ENCODE peak calls at places on chromosome 17, in six cellular contexts. Q is bronchial epithelial cell; X is AG04450; K is CD8-positive, alpha-beta T cell; T is GM12865; L is colonic mucosa. F is an unnamed sample.

GRCh38 chr17:7476474-7476873 is 3.0 kb downstream of the ZBTB4 start:
- DNase-seq in Q (peak), X (no peak), K (no peak), T (no peak), L (no peak), F (no peak)

GRCh38 chr17:48577946-48578615 is at the start of gene HOXB4:
- DNase-seq in Q (no peak), X (no peak), K (peak), T (peak), L (peak), F (peak)

GRCh38 chr17:48131216-48131824 is 23.8 kb downstream of the SNX11 start:
- DNase-seq in Q (peak), X (peak), K (peak), T (peak), L (peak), F (peak)

GRCh38 chr17:29927546-29927945 is 2.5 kb downstream of the SSH2 start:
- DNase-seq in Q (no peak), X (no peak), K (no peak), T (no peak), L (no peak), F (no peak)

GRCh38 chr17:44235583-44235936 is 16.1 kb upstream of the UBTF start:
- DNase-seq in Q (peak), X (no peak), K (no peak), T (no peak), L (no peak), F (no peak)

GRCh38 chr17:15942207-15942833 is 2.6 kb upstream of the ADORA2B start:
- DNase-seq in Q (peak), X (no peak), K (no peak), T (no peak), L (no peak), F (no peak)

GRCh38 chr17:21286066-21286770 is 1.7 kb downstream of the MAP2K3 start:
- DNase-seq in Q (peak), X (peak), K (no peak), T (peak), L (peak), F (peak)

GRCh38 chr17:51761105-51761504 is 397.4 kb downstream of the CA10 start:
- DNase-seq in Q (no peak), X (no peak), K (no peak), T (no peak), L (no peak), F (no peak)

DNA sequence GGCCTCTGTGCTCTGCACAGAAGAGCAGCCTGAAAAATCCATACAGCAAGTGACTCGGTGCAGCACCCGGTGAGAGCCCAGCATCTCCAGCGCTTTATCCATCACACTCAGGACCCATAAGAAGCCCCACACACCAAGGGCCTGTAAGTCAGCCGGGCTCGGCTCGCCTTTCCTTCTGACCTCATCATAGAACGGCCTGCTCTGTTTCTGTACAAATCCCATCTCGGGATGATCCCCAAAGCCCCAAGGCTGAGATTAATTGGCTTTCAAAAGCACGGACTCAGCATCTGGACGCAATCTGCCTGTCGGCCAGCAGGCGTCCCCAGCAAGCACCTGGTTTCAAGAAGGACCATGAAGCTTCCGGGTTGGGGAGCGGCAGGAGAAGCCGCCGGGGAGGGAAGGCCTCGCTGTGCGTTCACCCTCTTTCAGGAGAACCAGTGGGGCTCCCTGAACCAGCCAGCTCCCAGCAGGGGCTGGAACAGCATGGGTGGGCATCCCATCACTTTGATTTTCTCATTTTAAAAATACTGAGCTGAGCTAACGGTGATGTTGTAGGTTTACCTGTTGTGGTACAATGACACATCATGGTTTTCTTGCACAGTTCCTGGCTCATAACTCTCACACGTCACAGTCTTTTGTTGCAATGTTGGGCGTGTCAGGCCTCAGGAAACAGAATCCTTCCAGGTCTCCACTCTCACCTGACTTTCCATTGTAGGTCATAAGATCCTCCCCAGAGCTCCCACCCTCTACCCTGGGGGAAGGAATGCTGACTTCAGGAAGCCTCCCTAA is 6.7 kb downstream of the CCDC57 start:
- DNase-seq in Q (peak), X (peak), K (peak), T (peak), L (peak), F (peak)
- H3K4me3 ChIP-seq in Q (no peak), X (peak), K (no peak), T (no peak), L (no peak), F (no peak)

GRCh38 chr17:68291836-68292688 is 767 bp downstream of the ARSG start:
- DNase-seq in Q (peak), X (no peak), K (peak), T (peak), L (peak), F (peak)
- TF ChIP-seq CTCF in Q (no peak), X (no peak), K (no peak), T (peak), L (no peak), F (no peak)

GRCh38 chr17:41664172-41664457 is 24.6 kb upstream of the EIF1 start:
- DNase-seq in Q (no peak), X (no peak), K (no peak), T (no peak), L (no peak), F (no peak)
- H3K4me3 ChIP-seq in Q (no peak), X (no peak), K (no peak), T (no peak), L (no peak), F (no peak)

GRCh38 chr17:8994319-8994718 is 27.0 kb upstream of the NTN1 start:
- DNase-seq in Q (peak), X (peak), K (peak), T (peak), L (peak), F (peak)
- TF ChIP-seq CTCF in Q (peak), X (peak), K (peak), T (peak), L (peak), F (no peak)

GRCh38 chr17:40362696-40363479 is 1.6 kb downstream of the GJD3 start:
- DNase-seq in Q (peak), X (no peak), K (peak), T (peak), L (peak), F (peak)

GRCh38 chr17:40364121-40364861 is at the start of gene GJD3:
- DNase-seq in Q (no peak), X (no peak), K (no peak), T (no peak), L (no peak), F (no peak)

GRCh38 chr17:40364906-40365305 is 369 bp upstream of the GJD3 start:
- DNase-seq in Q (no peak), X (no peak), K (no peak), T (no peak), L (no peak), F (no peak)

GRCh38 chr17:40361925-40362695 is 2.4 kb downstream of the GJD3 start:
- DNase-seq in Q (no peak), X (no peak), K (no peak), T (no peak), L (peak), F (no peak)

GRCh38 chr17:40363480-40363838 is 1.1 kb downstream of the GJD3 start:
- DNase-seq in Q (no peak), X (no peak), K (no peak), T (no peak), L (no peak), F (no peak)
- H3K4me3 ChIP-seq in Q (peak), X (peak), K (peak), T (peak), L (peak), F (peak)

GRCh38 chr17:57285681-57286080 is 29.4 kb downstream of the MSI2 start:
- DNase-seq in Q (no peak), X (no peak), K (no peak), T (no peak), L (no peak), F (no peak)
- TF ChIP-seq CTCF in Q (no peak), X (no peak), K (no peak), T (no peak), L (no peak), F (no peak)